ENCODE peak calls at places on chromosome 20, in six cellular contexts. E, O, R, B, F and V are unnamed samples.

GRCh38 chr20:33415948-33416347 is 14.6 kb upstream of the CDK5RAP1 start:
- DNase-seq in E (no peak), O (peak), R (peak), B (peak), F (peak), V (no peak)

GRCh38 chr20:23874747-23875146 is 4.8 kb downstream of the CST5 start:
- DNase-seq in E (no peak), O (no peak), R (no peak), B (no peak), F (no peak), V (no peak)

GRCh38 chr20:59022754-59023153 is 3.5 kb downstream of the TUBB1 start:
- DNase-seq in E (no peak), O (no peak), R (no peak), B (no peak), F (no peak), V (no peak)

GRCh38 chr20:22288957-22289356 is 295.4 kb downstream of the FOXA2 start:
- DNase-seq in E (no peak), O (no peak), R (no peak), B (no peak), F (no peak), V (no peak)

GRCh38 chr20:53713328-53714056 is 119.9 kb upstream of the ZNF217 start:
- DNase-seq in E (no peak), O (no peak), R (peak), B (no peak), F (no peak), V (no peak)

GRCh38 chr20:63381781-63382431 is 20.8 kb upstream of the CHRNA4 start:
- DNase-seq in E (no peak), O (peak), R (peak), B (no peak), F (peak), V (no peak)

GRCh38 chr20:48769111-48769879 is 58.5 kb downstream of the PREX1 start:
- DNase-seq in E (no peak), O (no peak), R (no peak), B (no peak), F (no peak), V (no peak)

GRCh38 chr20:11569163-11569562 is 348.5 kb upstream of the BTBD3 start:
- DNase-seq in E (no peak), O (no peak), R (peak), B (peak), F (no peak), V (no peak)

GRCh38 chr20:14580426-14581074 is 243.1 kb upstream of the FLRT3 start:
- DNase-seq in E (no peak), O (no peak), R (no peak), B (no peak), F (no peak), V (no peak)

GRCh38 chr20:50646483-50646996 is 44.8 kb downstream of the RIPOR3 start:
- DNase-seq in E (no peak), O (no peak), R (no peak), B (no peak), F (no peak), V (no peak)

GRCh38 chr20:45347936-45348809 is at the start of gene SDC4:
- DNase-seq in E (peak), O (no peak), R (peak), B (peak), F (peak), V (peak)

GRCh38 chr20:62020935-62021701 is 44.6 kb downstream of the TAF4 start:
- DNase-seq in E (peak), O (no peak), R (no peak), B (peak), F (no peak), V (no peak)

GRCh38 chr20:14838663-14839650 is 501.5 kb upstream of the FLRT3 start:
- DNase-seq in E (no peak), O (no peak), R (no peak), B (no peak), F (no peak), V (no peak)

GRCh38 chr20:36070451-36070850 is 84.1 kb upstream of the EPB41L1 start:
- DNase-seq in E (no peak), O (no peak), R (peak), B (no peak), F (no peak), V (no peak)

GRCh38 chr20:63896136-63896890 is 1.4 kb downstream of the DNAJC5 start:
- DNase-seq in E (peak), O (no peak), R (peak), B (peak), F (peak), V (peak)

GRCh38 chr20:35674921-35675320 is 10.2 kb upstream of the CPNE1 start:
- DNase-seq in E (no peak), O (no peak), R (no peak), B (no peak), F (no peak), V (no peak)

GRCh38 chr20:5654557-5654956 is 95.6 kb upstream of the SHLD1 start:
- DNase-seq in E (no peak), O (no peak), R (no peak), B (no peak), F (no peak), V (no peak)

GRCh38 chr20:35702051-35702823 is 3.0 kb downstream of the ROMO1 start:
- DNase-seq in E (no peak), O (no peak), R (peak), B (no peak), F (no peak), V (peak)

GRCh38 chr20:23832775-23833508 is 6.4 kb upstream of the CST2 start:
- DNase-seq in E (no peak), O (no peak), R (no peak), B (no peak), F (no peak), V (no peak)

GRCh38 chr20:59933296-59933848 is at the start of gene SYCP2:
- DNase-seq in E (peak), O (no peak), R (no peak), B (peak), F (no peak), V (peak)

GRCh38 chr20:6121504-6121903 is 1.3 kb downstream of the FERMT1 start:
- DNase-seq in E (no peak), O (no peak), R (no peak), B (no peak), F (no peak), V (no peak)

GRCh38 chr20:54502179-54502578 is 26.8 kb downstream of the DOK5 start:
- DNase-seq in E (no peak), O (no peak), R (no peak), B (no peak), F (no peak), V (no peak)

GRCh38 chr20:17858450-17859001 is 110.1 kb downstream of the SNX5 start:
- DNase-seq in E (peak), O (no peak), R (no peak), B (no peak), F (no peak), V (peak)

GRCh38 chr20:34753706-34754461 is 49.7 kb downstream of the TP53INP2 start:
- DNase-seq in E (no peak), O (no peak), R (no peak), B (no peak), F (no peak), V (no peak)

GRCh38 chr20:7903429-7903828 is 36.8 kb downstream of the HAO1 start:
- DNase-seq in E (no peak), O (no peak), R (no peak), B (no peak), F (no peak), V (no peak)

GRCh38 chr20:7912551-7912950 is 27.7 kb downstream of the HAO1 start:
- DNase-seq in E (no peak), O (no peak), R (no peak), B (no peak), F (no peak), V (no peak)

GRCh38 chr20:7911586-7912330 is 28.5 kb downstream of the HAO1 start:
- DNase-seq in E (no peak), O (no peak), R (no peak), B (no peak), F (no peak), V (no peak)

DNA sequence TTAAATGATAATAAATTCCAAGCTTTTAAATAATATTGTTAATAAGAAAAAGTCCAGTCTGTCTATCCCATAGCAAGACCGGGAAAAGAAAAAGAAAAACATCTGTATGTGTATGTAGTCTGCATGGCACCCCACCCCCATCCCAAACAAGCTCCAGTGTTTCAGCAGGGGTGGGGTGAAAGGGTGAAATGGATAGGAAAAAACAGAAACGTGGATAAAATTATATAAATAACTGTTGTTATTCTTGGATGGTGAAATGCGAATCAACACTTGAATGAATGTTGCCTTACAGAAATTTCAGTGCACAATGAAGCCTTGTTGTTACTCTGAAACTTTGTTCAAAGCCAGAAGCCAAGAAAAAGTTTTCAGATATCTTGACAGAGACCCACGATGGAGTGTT is 31.4 kb downstream of the HAO1 start:
- DNase-seq in E (no peak), O (no peak), R (no peak), B (no peak), F (no peak), V (no peak)
- H3K27ac ChIP-seq in E (no peak), O (no peak), R (no peak), B (no peak), F (no peak), V (no peak)

GRCh38 chr20:56111951-56112730 is 106.8 kb upstream of the CBLN4 start:
- DNase-seq in E (no peak), O (no peak), R (no peak), B (no peak), F (no peak), V (no peak)
- H3K27ac ChIP-seq in E (no peak), O (no peak), R (no peak), B (no peak), F (no peak), V (no peak)

GRCh38 chr20:51985013-51985415 is 182.7 kb upstream of the SALL4 start:
- DNase-seq in E (no peak), O (no peak), R (no peak), B (no peak), F (no peak), V (no peak)
- H3K27ac ChIP-seq in E (peak), O (no peak), R (no peak), B (no peak), F (no peak), V (peak)

GRCh38 chr20:20665933-20666332 is 46.5 kb downstream of the RALGAPA2 start:
- DNase-seq in E (no peak), O (no peak), R (no peak), B (no peak), F (no peak), V (no peak)
- H3K27ac ChIP-seq in E (no peak), O (no peak), R (no peak), B (no peak), F (no peak), V (no peak)

GRCh38 chr20:10429443-10429981 is 4.5 kb downstream of the MKKS start:
- DNase-seq in E (peak), O (no peak), R (no peak), B (no peak), F (no peak), V (no peak)
- H3K27ac ChIP-seq in E (no peak), O (no peak), R (no peak), B (no peak), F (no peak), V (no peak)